ENCODE peak calls at places on chromosomes 5 and 9, in four cellular contexts. One of them, this sample, is unnamed.

GRCh38 chr9:95284152-95284551 is 33.4 kb downstream of the FANCC start:
- DNase-seq in IMR-90: peak
- DNase-seq in HL-60: no peak
- DNase-seq in tibial artery: no peak
- DNase-seq in this sample: no peak

GRCh38 chr5:91468643-91469422 is 85.7 kb upstream of the ARRDC3 start:
- DNase-seq in IMR-90: no peak
- DNase-seq in HL-60: peak
- DNase-seq in tibial artery: no peak
- DNase-seq in this sample: no peak

GRCh38 chr9:77449177-77450092 is 198.7 kb downstream of the GNA14 start:
- DNase-seq in HL-60: no peak
- DNase-seq in IMR-90: peak
- DNase-seq in tibial artery: no peak
- DNase-seq in this sample: peak

GRCh38 chr9:123834907-123835562 is 94.9 kb downstream of the DENND1A start:
- DNase-seq in IMR-90: peak
- DNase-seq in HL-60: peak
- DNase-seq in tibial artery: no peak
- DNase-seq in this sample: peak

GRCh38 chr5:88689662-88690351 is 193.2 kb downstream of the MEF2C start:
- DNase-seq in HL-60: no peak
- DNase-seq in IMR-90: no peak
- DNase-seq in tibial artery: no peak
- DNase-seq in this sample: no peak

GRCh38 chr9:121895836-121896544 is 197.1 kb downstream of the TTLL11 start:
- DNase-seq in IMR-90: peak
- DNase-seq in HL-60: no peak
- DNase-seq in tibial artery: no peak
- DNase-seq in this sample: no peak

GRCh38 chr9:116499986-116500871 is 186.9 kb upstream of the TRIM32 start:
- DNase-seq in tibial artery: no peak
- DNase-seq in IMR-90: peak
- DNase-seq in HL-60: no peak
- DNase-seq in this sample: peak

GRCh38 chr9:1619915-1620705 is 395.0 kb upstream of the SMARCA2 start:
- DNase-seq in tibial artery: no peak
- DNase-seq in HL-60: no peak
- DNase-seq in IMR-90: no peak
- DNase-seq in this sample: no peak

GRCh38 chr5:32613050-32613672 is 27.8 kb downstream of the SUB1 start:
- DNase-seq in IMR-90: peak
- DNase-seq in tibial artery: peak
- DNase-seq in HL-60: no peak
- DNase-seq in this sample: peak

GRCh38 chr9:73847536-73847935 is 649.6 kb upstream of the RORB start:
- DNase-seq in tibial artery: no peak
- DNase-seq in IMR-90: no peak
- DNase-seq in HL-60: no peak
- DNase-seq in this sample: no peak

GRCh38 chr5:73454379-73455036 is 5.9 kb upstream of the FOXD1 start:
- DNase-seq in HL-60: no peak
- DNase-seq in IMR-90: peak
- DNase-seq in tibial artery: no peak
- DNase-seq in this sample: peak

GRCh38 chr9:6905850-6906375 is 148.1 kb downstream of the KDM4C start:
- DNase-seq in IMR-90: no peak
- DNase-seq in tibial artery: no peak
- DNase-seq in HL-60: no peak
- DNase-seq in this sample: no peak

GRCh38 chr9:121464968-121465367 is 34.7 kb downstream of the GGTA1 start:
- DNase-seq in HL-60: no peak
- DNase-seq in tibial artery: no peak
- DNase-seq in IMR-90: no peak
- DNase-seq in this sample: no peak

GRCh38 chr5:30113542-30113941 is 1079.9 kb upstream of the CDH6 start:
- DNase-seq in tibial artery: no peak
- DNase-seq in HL-60: no peak
- DNase-seq in IMR-90: no peak
- DNase-seq in this sample: peak

GRCh38 chr5:123636006-123636405 is 124.0 kb downstream of the CSNK1G3 start:
- DNase-seq in IMR-90: no peak
- DNase-seq in HL-60: no peak
- DNase-seq in tibial artery: no peak
- DNase-seq in this sample: no peak

GRCh38 chr5:143922718-143923117 is 110.8 kb downstream of the HMHB1 start:
- DNase-seq in tibial artery: no peak
- DNase-seq in IMR-90: peak
- DNase-seq in HL-60: no peak
- DNase-seq in this sample: peak

DNA sequence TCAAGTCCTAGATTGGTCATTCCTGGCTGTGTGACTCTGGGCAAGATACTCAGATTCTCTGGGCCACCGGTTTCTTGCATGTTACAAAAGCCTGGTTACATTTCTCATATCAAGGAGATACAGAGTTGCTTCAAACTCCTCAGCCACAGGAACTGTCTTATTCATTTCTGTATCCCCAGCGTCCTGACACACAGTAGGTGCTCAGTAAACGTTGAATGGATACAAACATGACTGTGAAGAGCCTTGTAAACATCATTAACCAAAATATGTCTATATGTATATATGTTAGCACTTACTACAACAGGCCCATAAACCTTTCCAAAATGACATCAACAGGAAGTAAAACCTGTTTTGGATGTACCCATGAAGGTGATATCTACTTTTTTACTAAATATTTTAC is 1.6 kb downstream of the CLTB start:
- DNase-seq in tibial artery: no peak
- DNase-seq in HL-60: no peak
- DNase-seq in IMR-90: no peak
- DNase-seq in this sample: no peak
- H3K4me3 ChIP-seq in tibial artery: no peak
- H3K4me3 ChIP-seq in HL-60: no peak
- H3K4me3 ChIP-seq in IMR-90: no peak
- H3K4me3 ChIP-seq in this sample: no peak

GRCh38 chr9:115360122-115360521 is 242.2 kb upstream of the TNC start:
- DNase-seq in HL-60: no peak
- DNase-seq in IMR-90: no peak
- DNase-seq in tibial artery: no peak
- DNase-seq in this sample: no peak
- H3K27ac ChIP-seq in HL-60: no peak
- H3K27ac ChIP-seq in IMR-90: no peak
- H3K27ac ChIP-seq in tibial artery: no peak
- H3K27ac ChIP-seq in this sample: no peak

GRCh38 chr5:178113141-178113787 is at the start of gene N4BP3:
- DNase-seq in tibial artery: no peak
- DNase-seq in HL-60: no peak
- DNase-seq in IMR-90: peak
- DNase-seq in this sample: no peak
- H3K4me3 ChIP-seq in tibial artery: peak
- H3K4me3 ChIP-seq in HL-60: peak
- H3K4me3 ChIP-seq in IMR-90: peak
- H3K4me3 ChIP-seq in this sample: peak

GRCh38 chr5:179315356-179315890 is 29.8 kb downstream of the ADAMTS2 start:
- DNase-seq in IMR-90: no peak
- DNase-seq in HL-60: no peak
- DNase-seq in tibial artery: peak
- DNase-seq in this sample: no peak

GRCh38 chr5:179313849-179314521 is 31.3 kb downstream of the ADAMTS2 start:
- DNase-seq in HL-60: no peak
- DNase-seq in IMR-90: peak
- DNase-seq in tibial artery: peak
- DNase-seq in this sample: no peak

GRCh38 chr5:179316111-179316551 is 29.1 kb downstream of the ADAMTS2 start:
- DNase-seq in HL-60: no peak
- DNase-seq in IMR-90: no peak
- DNase-seq in tibial artery: peak
- DNase-seq in this sample: no peak

GRCh38 chr5:179312557-179313235 is 32.6 kb downstream of the ADAMTS2 start:
- DNase-seq in tibial artery: peak
- DNase-seq in IMR-90: peak
- DNase-seq in HL-60: no peak
- DNase-seq in this sample: no peak

GRCh38 chr5:179314606-179315355 is 30.5 kb downstream of the ADAMTS2 start:
- DNase-seq in tibial artery: peak
- DNase-seq in IMR-90: no peak
- DNase-seq in HL-60: no peak
- DNase-seq in this sample: no peak
- H3K27ac ChIP-seq in tibial artery: peak
- H3K27ac ChIP-seq in IMR-90: peak
- H3K27ac ChIP-seq in HL-60: no peak
- H3K27ac ChIP-seq in this sample: peak

GRCh38 chr9:72650206-72650605 is 128.8 kb downstream of the TMC1 start:
- DNase-seq in tibial artery: no peak
- DNase-seq in IMR-90: no peak
- DNase-seq in HL-60: no peak
- DNase-seq in this sample: no peak
- H3K4me3 ChIP-seq in tibial artery: no peak
- H3K4me3 ChIP-seq in IMR-90: no peak
- H3K4me3 ChIP-seq in HL-60: no peak
- H3K4me3 ChIP-seq in this sample: no peak

DNA sequence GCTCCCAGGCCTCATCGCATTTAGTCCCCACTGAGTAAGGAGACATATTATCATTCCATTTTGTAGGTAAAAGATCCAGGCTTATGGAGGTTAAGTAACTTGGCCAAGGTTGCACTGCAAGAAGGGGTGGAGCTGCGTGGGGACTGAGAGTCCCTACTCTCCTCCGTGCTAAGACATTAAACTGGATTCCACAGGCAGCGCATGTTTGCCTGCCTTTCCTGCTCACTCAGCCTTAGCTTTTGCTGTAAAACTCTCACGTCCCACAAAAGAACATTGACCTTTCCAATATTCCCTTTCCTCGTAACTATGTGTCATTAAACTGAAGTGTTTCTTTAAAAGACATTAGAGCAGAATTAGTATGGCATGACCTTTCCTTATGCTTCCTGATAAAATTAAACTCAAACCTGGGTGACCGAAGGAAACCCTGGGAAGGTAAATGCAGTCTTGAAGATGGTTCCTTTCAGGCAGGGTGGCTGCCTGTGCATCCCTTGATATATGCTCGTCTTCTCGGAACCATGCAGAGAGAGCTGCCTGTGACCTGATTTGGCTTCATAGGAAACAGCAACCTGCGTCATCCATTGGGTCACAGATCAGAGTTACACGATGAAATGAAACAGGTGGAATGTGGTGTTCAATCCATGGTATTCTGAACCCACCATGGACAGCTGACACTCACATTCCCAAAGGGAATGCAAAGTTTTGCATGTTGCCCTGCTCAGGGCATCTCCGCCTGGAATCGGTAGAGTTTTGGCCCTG is 85.9 kb downstream of the TMEM252 start:
- DNase-seq in tibial artery: no peak
- DNase-seq in HL-60: no peak
- DNase-seq in IMR-90: no peak
- DNase-seq in this sample: no peak
- H3K27ac ChIP-seq in tibial artery: no peak
- H3K27ac ChIP-seq in HL-60: no peak
- H3K27ac ChIP-seq in IMR-90: no peak
- H3K27ac ChIP-seq in this sample: no peak

DNA sequence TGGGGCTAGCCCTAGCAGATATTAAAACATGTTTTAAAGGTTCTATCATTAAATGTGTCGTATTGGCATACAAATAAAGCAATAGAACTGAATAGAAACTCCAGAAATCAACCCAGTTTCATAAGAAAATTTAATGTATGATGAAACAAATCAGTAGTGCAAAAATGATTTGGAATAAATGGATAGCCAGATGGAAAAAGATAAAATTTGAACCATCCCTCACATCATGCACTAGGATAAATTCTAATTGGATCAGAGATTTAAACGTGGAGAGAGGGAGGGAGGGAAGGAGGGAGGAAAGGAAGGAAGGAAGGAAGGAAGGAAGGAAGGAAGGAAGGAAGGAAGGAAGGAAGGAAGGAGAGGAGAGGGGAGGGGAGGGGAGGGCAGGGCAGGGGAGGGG is 235.3 kb downstream of the SEC61B start:
- DNase-seq in tibial artery: no peak
- DNase-seq in HL-60: no peak
- DNase-seq in IMR-90: no peak
- DNase-seq in this sample: no peak
- H3K4me3 ChIP-seq in tibial artery: no peak
- H3K4me3 ChIP-seq in HL-60: no peak
- H3K4me3 ChIP-seq in IMR-90: no peak
- H3K4me3 ChIP-seq in this sample: no peak